ENCODE peak calls at places on chromosomes 5 and 9, in eight cellular contexts. Z is HCT116, B is heart right ventricle, I is tibial nerve, D is right lobe of liver, V is thyroid gland, X is WERI-Rb-1, T is PC-3. O is an unnamed sample.

GRCh38 chr5:124742983-124743533 is 3.4 kb downstream of the ZNF608 start:
- DNase-seq in Z (peak; percentile 81), B (no peak), I (no peak), D (no peak), V (peak; percentile 30), X (peak; percentile 28), T (peak; percentile 85), O (no peak)

GRCh38 chr5:137316346-137316736 is 182.8 kb downstream of the SPOCK1 start:
- DNase-seq in Z (no peak), B (no peak), I (no peak), D (no peak), V (no peak), X (no peak), T (peak; percentile 44), O (no peak)

GRCh38 chr9:81070689-81071088 is 618.7 kb downstream of the TLE1 start:
- DNase-seq in Z (no peak), B (no peak), I (no peak), D (no peak), V (no peak), X (no peak), T (peak; percentile 59), O (no peak)

GRCh38 chr9:88555581-88555980 is 20.6 kb downstream of the NXNL2 start:
- DNase-seq in Z (no peak), B (no peak), I (no peak), D (no peak), V (no peak), X (no peak), T (no peak), O (no peak)

GRCh38 chr9:78000221-78000620 is 31.4 kb downstream of the GNAQ start:
- DNase-seq in Z (no peak), B (no peak), I (no peak), D (no peak), V (no peak), X (no peak), T (no peak), O (no peak)

GRCh38 chr5:132264546-132265335 is 7.2 kb downstream of the PDLIM4 start:
- DNase-seq in Z (no peak), B (no peak), I (peak; percentile 5), D (no peak), V (no peak), X (peak; percentile 2), T (no peak), O (no peak)

GRCh38 chr5:97979740-97980139 is 793.7 kb upstream of the RGMB start:
- DNase-seq in Z (no peak), B (peak; percentile 14), I (no peak), D (no peak), V (no peak), X (no peak), T (no peak), O (no peak)

GRCh38 chr5:171601266-171601881 is 181.9 kb downstream of the FGF18 start:
- DNase-seq in Z (no peak), B (no peak), I (peak; percentile 36), D (no peak), V (peak; percentile 44), X (no peak), T (no peak), O (no peak)

GRCh38 chr9:127773981-127774380 is 4.5 kb downstream of the SH2D3C start:
- DNase-seq in Z (no peak), B (no peak), I (no peak), D (no peak), V (no peak), X (no peak), T (no peak), O (no peak)

GRCh38 chr5:126373621-126374416 is 49.4 kb upstream of the GRAMD2B start:
- DNase-seq in Z (no peak), B (no peak), I (no peak), D (no peak), V (no peak), X (no peak), T (peak; percentile 36), O (no peak)

GRCh38 chr5:1318659-1319251 is 23.9 kb upstream of the TERT start:
- DNase-seq in Z (no peak), B (no peak), I (no peak), D (no peak), V (no peak), X (peak; percentile 8), T (no peak), O (no peak)

GRCh38 chr5:150612905-150613670 is 27.4 kb upstream of the SYNPO start:
- DNase-seq in Z (no peak), B (no peak), I (no peak), D (no peak), V (peak; percentile 44), X (no peak), T (no peak), O (no peak)

GRCh38 chr9:125391704-125392103 is 130.1 kb downstream of the GAPVD1 start:
- DNase-seq in Z (no peak), B (no peak), I (no peak), D (no peak), V (no peak), X (no peak), T (no peak), O (no peak)

GRCh38 chr5:57209316-57210040 is 35.6 kb downstream of the GPBP1 start:
- DNase-seq in Z (peak; percentile 38), B (no peak), I (no peak), D (no peak), V (no peak), X (no peak), T (peak; percentile 64), O (no peak)

GRCh38 chr5:1921711-1922110 is 39.0 kb upstream of the IRX4 start:
- DNase-seq in Z (no peak), B (no peak), I (no peak), D (no peak), V (no peak), X (no peak), T (no peak), O (no peak)

GRCh38 chr5:141182248-141182647 is at the start of gene PCDHB16:
- DNase-seq in Z (no peak), B (peak; percentile 38), I (peak; percentile 43), D (no peak), V (peak; percentile 13), X (peak; percentile 68), T (no peak), O (peak; percentile 3)

GRCh38 chr5:87393331-87393730 is 19.4 kb downstream of the CCNH start:
- DNase-seq in Z (no peak), B (no peak), I (no peak), D (no peak), V (no peak), X (no peak), T (peak; percentile 84), O (no peak)

GRCh38 chr5:167587768-167588167 is 703.7 kb upstream of the WWC1 start:
- DNase-seq in Z (peak; percentile 8), B (no peak), I (no peak), D (no peak), V (peak; percentile 28), X (peak; percentile 60), T (peak; percentile 50), O (peak; percentile 50)

GRCh38 chr5:132059043-132059695 is 1.3 kb upstream of the IL3 start:
- DNase-seq in Z (no peak), B (no peak), I (no peak), D (peak; percentile 35), V (no peak), X (peak; percentile 6), T (no peak), O (no peak)

GRCh38 chr9:112174965-112175795 is at the start of gene SUSD1:
- DNase-seq in Z (no peak), B (peak; percentile 62), I (no peak), D (peak; percentile 66), V (peak; percentile 28), X (peak; percentile 71), T (no peak), O (peak; percentile 32)

GRCh38 chr5:68476854-68477253 is 261.3 kb downstream of the PIK3R1 start:
- DNase-seq in Z (no peak), B (no peak), I (no peak), D (peak; percentile 50), V (no peak), X (peak; percentile 20), T (no peak), O (no peak)

GRCh38 chr5:111781200-111781599 is 24.2 kb upstream of the NREP start:
- DNase-seq in Z (no peak), B (peak; percentile 23), I (peak; percentile 61), D (no peak), V (peak; percentile 9), X (no peak), T (peak; percentile 28), O (peak; percentile 82)

GRCh38 chr5:52673495-52673894 is 114.2 kb upstream of the ITGA1 start:
- DNase-seq in Z (no peak), B (no peak), I (no peak), D (no peak), V (no peak), X (no peak), T (no peak), O (no peak)

GRCh38 chr5:52672459-52672858 is 115.3 kb upstream of the ITGA1 start:
- DNase-seq in Z (no peak), B (no peak), I (no peak), D (no peak), V (no peak), X (no peak), T (no peak), O (no peak)

GRCh38 chr5:52674815-52675545 is 112.7 kb upstream of the ITGA1 start:
- DNase-seq in Z (no peak), B (no peak), I (no peak), D (no peak), V (no peak), X (no peak), T (peak; percentile 67), O (peak; percentile 54)
- H3K4me3 ChIP-seq in Z (no peak overlapping the region), B (no peak overlapping the region), I (no peak overlapping the region), D (no peak overlapping the region), V (no peak overlapping the region), X (no peak overlapping the region), T (no peak overlapping the region), O (no peak overlapping the region)

GRCh38 chr9:129283290-129283691 is 105.2 kb upstream of the IER5L start:
- DNase-seq in Z (no peak), B (no peak), I (no peak), D (peak; percentile 48), V (no peak), X (peak; percentile 6), T (no peak), O (no peak)
- H3K4me3 ChIP-seq in Z (no peak overlapping the region), B (peak overlapping the region; percentile 59), I (peak overlapping the region; percentile 22), D (peak overlapping the region; percentile 9), V (no peak overlapping the region), X (no peak overlapping the region), T (no peak overlapping the region), O (no peak overlapping the region)

DNA sequence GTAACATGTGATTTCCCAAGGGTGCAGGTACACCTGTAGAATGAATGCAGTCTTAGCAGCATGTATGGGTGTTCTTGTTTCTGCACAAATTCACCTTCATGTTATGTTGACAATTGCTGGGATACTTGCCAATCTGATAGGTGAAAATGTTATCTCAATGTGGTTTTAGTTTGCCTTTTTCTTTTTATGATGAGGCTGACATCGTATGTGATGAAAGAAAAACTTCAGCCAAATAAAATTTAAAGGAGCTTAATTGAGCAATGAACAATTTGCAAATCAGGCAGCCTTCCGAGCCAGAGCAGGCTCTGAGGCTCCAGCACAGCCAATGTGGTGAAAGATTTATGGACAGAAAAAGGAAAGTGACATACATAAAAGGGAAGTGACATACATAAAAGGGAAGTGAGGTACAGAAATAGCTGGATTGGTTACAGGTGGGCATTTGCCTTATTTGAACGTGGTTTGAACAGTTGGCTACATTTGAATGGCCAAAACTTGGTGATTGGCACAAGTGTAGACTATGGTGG is 10.5 kb downstream of the TAL2 start:
- DNase-seq in Z (no peak), B (no peak), I (no peak), D (no peak), V (no peak), X (no peak), T (no peak), O (no peak)
- H3K4me3 ChIP-seq in Z (no peak overlapping the region), B (no peak overlapping the region), I (no peak overlapping the region), D (no peak overlapping the region), V (no peak overlapping the region), X (no peak overlapping the region), T (no peak overlapping the region), O (no peak overlapping the region)

GRCh38 chr5:173163219-173163618 is 18.9 kb downstream of the BNIP1 start:
- DNase-seq in Z (no peak), B (peak; percentile 34), I (no peak), D (no peak), V (no peak), X (no peak), T (no peak), O (peak; percentile 70)
- H3K4me3 ChIP-seq in Z (no peak overlapping the region), B (no peak overlapping the region), I (no peak overlapping the region), D (no peak overlapping the region), V (no peak overlapping the region), X (no peak overlapping the region), T (no peak overlapping the region), O (no peak overlapping the region)